ENCODE peak calls at places on chromosomes 1 and 21, in ten cellular contexts. Y is mesenchymal stem cell; K is pancreas; J is K562; A is CD8-positive, alpha-beta memory T cell; W is GM23338; F is tibial nerve; B is esophagus squamous epithelium; H is left ventricle myocardium inferior; E is heart right ventricle. M is an unnamed sample. For H3K36me3, the result is how much of the 10 kb centered on the place peaks cover.

GRCh38 chr1:167631987-167632680 is 2.1 kb downstream of the RCSD1 start:
- DNase-seq in A (no peak), W (no peak), F (no peak), H (no peak), Y (no peak), J (no peak), K (no peak), B (no peak), E (no peak), M (no peak)

GRCh38 chr21:46048926-46049889 is 48.7 kb upstream of the COL6A2 start:
- DNase-seq in F (peak), A (no peak), Y (peak), J (no peak), H (peak), B (no peak), E (peak), K (peak), W (peak), M (peak)

GRCh38 chr1:64948905-64949833 is 17.2 kb downstream of the JAK1 start:
- DNase-seq in B (no peak), K (no peak), H (no peak), Y (no peak), F (no peak), E (no peak), J (no peak), A (no peak), W (peak), M (no peak)

GRCh38 chr1:27402349-27402754 is 9.9 kb downstream of the GPR3 start:
- DNase-seq in H (peak), J (no peak), B (no peak), W (peak), K (peak), A (no peak), E (peak), F (peak), Y (peak), M (peak)

GRCh38 chr21:33661146-33661545 is 18.8 kb downstream of the ITSN1 start:
- DNase-seq in J (no peak), F (no peak), W (no peak), B (no peak), K (no peak), A (no peak), E (no peak), Y (no peak), H (no peak), M (no peak)

GRCh38 chr1:226054519-226055327 is 7.8 kb upstream of the H3-3A start:
- DNase-seq in F (no peak), Y (no peak), H (no peak), W (no peak), K (no peak), J (no peak), E (no peak), B (no peak), A (no peak), M (no peak)

GRCh38 chr1:212565571-212566305 is 42.8 kb upstream of the ATF3 start:
- DNase-seq in Y (no peak), E (no peak), F (no peak), W (no peak), K (no peak), A (no peak), B (no peak), H (no peak), J (no peak), M (no peak)

GRCh38 chr1:197471248-197472035 is 203.4 kb downstream of the CRB1 start:
- DNase-seq in E (no peak), A (no peak), F (no peak), W (peak), H (no peak), K (no peak), B (no peak), J (no peak), Y (no peak), M (no peak)

GRCh38 chr1:51789342-51789741 is 89.2 kb downstream of the NRDC start:
- DNase-seq in E (no peak), A (no peak), H (no peak), J (no peak), W (no peak), F (no peak), K (no peak), Y (no peak), B (no peak), M (no peak)

DNA sequence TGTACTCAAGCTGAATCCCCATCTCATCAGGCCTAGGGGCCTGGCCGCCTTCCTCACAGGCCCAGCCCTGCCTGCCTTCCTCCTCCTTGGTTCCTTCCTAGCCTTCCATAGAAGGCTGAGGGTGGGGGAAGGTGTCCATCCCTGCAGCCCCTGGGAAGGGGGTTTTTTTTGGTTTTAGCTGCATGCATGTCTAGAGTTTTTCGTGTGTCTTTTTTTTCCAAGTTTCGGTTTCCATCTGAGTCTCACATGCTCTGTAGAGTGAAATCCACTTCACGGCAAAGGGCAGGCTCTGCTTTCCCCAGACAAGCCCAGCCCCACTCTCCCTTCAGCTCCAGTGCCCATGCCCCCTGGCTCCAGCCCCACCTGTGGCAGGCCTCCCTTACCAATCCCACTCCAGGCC is 32.1 kb downstream of the GRHL3 start:
- DNase-seq in J (no peak), K (no peak), E (no peak), W (no peak), H (no peak), F (no peak), Y (no peak), B (no peak), A (no peak), M (no peak)
- H3K36me3 ChIP-seq in J (under half), K (under half), E (under half), W (under half), H (under half), F (under half), Y (under half), B (under half), A (under half), M (under half)

GRCh38 chr1:154594811-154595210 is 13.2 kb downstream of the ADAR start:
- DNase-seq in J (no peak), K (no peak), E (no peak), Y (no peak), B (no peak), A (no peak), W (no peak), H (no peak), F (no peak), M (no peak)
- H3K36me3 ChIP-seq in J (half or more), K (half or more), E (half or more), Y (half or more), B (under half), A (half or more), W (half or more), H (half or more), F (under half), M (half or more)

GRCh38 chr1:47940779-47941178 is 56.4 kb downstream of the TRABD2B start:
- DNase-seq in H (no peak), W (no peak), Y (no peak), B (no peak), F (no peak), K (no peak), J (no peak), A (no peak), E (no peak), M (no peak)

GRCh38 chr1:47940321-47940720 is 56.9 kb downstream of the TRABD2B start:
- DNase-seq in B (no peak), F (no peak), H (no peak), J (no peak), A (no peak), E (no peak), Y (no peak), W (no peak), K (no peak), M (no peak)

GRCh38 chr1:47944561-47944960 is 52.6 kb downstream of the TRABD2B start:
- DNase-seq in Y (no peak), W (no peak), A (no peak), E (no peak), F (no peak), B (no peak), H (no peak), K (no peak), J (no peak), M (no peak)

GRCh38 chr1:47942238-47942629 is 55.0 kb downstream of the TRABD2B start:
- DNase-seq in B (no peak), Y (no peak), K (no peak), W (no peak), F (no peak), H (no peak), E (no peak), A (no peak), J (no peak), M (no peak)

GRCh38 chr1:47941609-47942237 is 55.5 kb downstream of the TRABD2B start:
- DNase-seq in E (no peak), K (no peak), B (no peak), A (no peak), F (no peak), Y (no peak), W (no peak), H (no peak), J (no peak), M (no peak)
- H3K36me3 ChIP-seq in E (under half), K (under half), B (under half), A (under half), F (under half), Y (under half), W (under half), H (under half), J (under half), M (under half)

GRCh38 chr1:151562661-151563060 is 22.6 kb downstream of the TUFT1 start:
- DNase-seq in E (no peak), F (no peak), H (no peak), Y (no peak), A (no peak), B (no peak), K (no peak), W (no peak), J (no peak), M (no peak)
- H3K36me3 ChIP-seq in E (under half), F (under half), H (under half), Y (under half), A (under half), B (under half), K (under half), W (under half), J (under half), M (under half)

GRCh38 chr1:242129103-242129502 is 130.2 kb upstream of the MAP1LC3C start:
- DNase-seq in Y (no peak), E (no peak), K (no peak), J (no peak), F (no peak), B (no peak), H (no peak), A (no peak), W (peak), M (no peak)

GRCh38 chr1:242133351-242133750 is 134.5 kb upstream of the MAP1LC3C start:
- DNase-seq in J (no peak), B (no peak), F (no peak), Y (no peak), W (no peak), A (no peak), H (no peak), K (no peak), E (no peak), M (no peak)

DNA sequence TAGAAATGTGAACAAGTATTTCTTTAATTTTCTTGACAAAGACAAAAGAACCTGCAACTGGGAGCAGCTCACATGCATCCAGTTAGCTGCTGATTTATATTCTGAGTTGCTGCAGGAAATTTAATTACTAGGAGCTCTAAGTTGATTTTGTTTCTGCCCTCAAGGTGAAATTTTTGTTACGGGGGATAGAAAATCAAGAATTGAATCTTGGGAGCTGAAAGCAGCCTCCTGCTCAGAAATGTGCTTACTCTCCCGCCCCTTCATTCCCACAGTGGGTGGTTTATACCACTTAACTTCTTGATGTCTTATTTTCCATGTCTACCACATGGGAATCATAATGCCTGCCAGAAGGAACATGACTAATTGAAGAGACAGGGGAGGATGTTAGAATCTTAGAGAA is 133.5 kb upstream of the MAP1LC3C start:
- DNase-seq in A (no peak), B (no peak), J (no peak), Y (no peak), F (no peak), W (no peak), H (no peak), E (no peak), K (no peak), M (no peak)
- H3K36me3 ChIP-seq in A (under half), B (under half), J (under half), Y (under half), F (under half), W (under half), H (under half), E (under half), K (under half), M (under half)

DNA sequence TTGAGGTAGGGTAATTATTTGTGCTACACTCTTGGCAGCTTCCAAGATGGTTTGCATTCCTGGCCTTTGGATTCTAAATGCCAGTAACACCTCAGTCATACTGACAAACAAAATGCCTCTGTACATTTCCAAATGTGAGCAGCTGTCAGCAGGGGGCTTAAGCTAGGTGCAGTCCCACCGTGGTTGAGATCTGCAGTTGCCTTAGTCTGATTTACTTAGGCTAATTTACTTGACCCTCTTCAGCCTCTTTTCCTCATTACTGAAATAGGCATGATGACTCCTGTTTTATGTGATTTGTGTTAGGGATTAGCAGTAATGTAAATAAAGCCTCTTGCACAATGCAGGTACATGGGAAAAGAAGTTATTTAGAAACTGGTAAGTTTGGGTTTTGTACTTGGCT is 13.5 kb upstream of the SPATA1 start:
- DNase-seq in F (no peak), E (no peak), W (no peak), H (no peak), K (no peak), J (no peak), Y (peak), B (no peak), A (no peak), M (no peak)
- H3K36me3 ChIP-seq in F (under half), E (half or more), W (under half), H (half or more), K (under half), J (half or more), Y (half or more), B (under half), A (half or more), M (half or more)

GRCh38 chr1:40634901-40635655 is 30.4 kb downstream of the RIMS3 start:
- DNase-seq in E (no peak), Y (no peak), W (no peak), H (no peak), F (no peak), K (no peak), A (no peak), B (no peak), J (no peak), M (no peak)
- H3K36me3 ChIP-seq in E (under half), Y (under half), W (under half), H (under half), F (under half), K (under half), A (under half), B (under half), J (under half), M (under half)